ENCODE peak calls at places on chromosome 16, in five cellular contexts. A is A549, S is GM12878, Z is K562, K is HepG2. R is an unnamed sample.
A peak's percentile ranks its signal among the peaks of the same experiment; 100 is the strongest.

GRCh38 chr16:88815901-88816589 is 4.3 kb upstream of the APRT start:
- DNase-seq in A (peak; percentile 37), S (no peak), Z (no peak), K (peak; percentile 35), R (peak; percentile 63)

GRCh38 chr16:87207509-87207908 is 109.7 kb downstream of the C16orf95 start:
- DNase-seq in A (no peak), S (no peak), Z (no peak), K (no peak), R (no peak)

GRCh38 chr16:12272264-12272663 is 295.7 kb downstream of the SNX29 start:
- DNase-seq in A (no peak), S (no peak), Z (no peak), K (no peak), R (no peak)

GRCh38 chr16:23965137-23965733 is 129.5 kb downstream of the PRKCB start:
- DNase-seq in A (no peak), S (no peak), Z (no peak), K (no peak), R (no peak)

GRCh38 chr16:24700549-24701392 is 28.7 kb upstream of the TNRC6A start:
- DNase-seq in A (peak; percentile 89), S (no peak), Z (no peak), K (peak; percentile 60), R (peak; percentile 64)

GRCh38 chr16:10282367-10282766 is 100.1 kb upstream of the GRIN2A start:
- DNase-seq in A (no peak), S (no peak), Z (no peak), K (no peak), R (no peak)

GRCh38 chr16:24282129-24282528 is 26.0 kb downstream of the CACNG3 start:
- DNase-seq in A (no peak), S (no peak), Z (no peak), K (no peak), R (no peak)

GRCh38 chr16:57446530-57447141 is 549 bp downstream of the CIAPIN1 start:
- DNase-seq in A (peak; percentile 35), S (no peak), Z (peak; percentile 36), K (no peak), R (peak; percentile 56)

GRCh38 chr16:68074850-68075249 is 10.3 kb upstream of the NFATC3 start:
- DNase-seq in A (no peak), S (peak; percentile 95), Z (no peak), K (no peak), R (no peak)

GRCh38 chr16:58843675-58844074 is 109.6 kb upstream of the GOT2 start:
- DNase-seq in A (no peak), S (peak; percentile 12), Z (peak; percentile 15), K (peak; percentile 44), R (peak; percentile 52)

GRCh38 chr16:28538733-28539596 is at the start of gene NUPR1:
- DNase-seq in A (peak; percentile 63), S (no peak), Z (no peak), K (peak; percentile 89), R (no peak)

GRCh38 chr16:30092373-30093010 is 768 bp upstream of the TBX6 start:
- DNase-seq in A (peak; percentile 96), S (peak; percentile 93), Z (peak; percentile 79), K (peak; percentile 92), R (peak; percentile 94)

GRCh38 chr16:24036614-24037013 is 200.8 kb downstream of the PRKCB start:
- DNase-seq in A (peak; percentile 84), S (no peak), Z (peak; percentile 37), K (peak; percentile 46), R (peak; percentile 84)

GRCh38 chr16:49084628-49085390 is 196.8 kb downstream of the CBLN1 start:
- DNase-seq in A (no peak), S (no peak), Z (no peak), K (no peak), R (no peak)

GRCh38 chr16:65975049-65975708 is 391.3 kb upstream of the CDH5 start:
- DNase-seq in A (no peak), S (no peak), Z (peak; percentile 23), K (no peak), R (peak; percentile 8)

GRCh38 chr16:7805997-7806396 is 473.4 kb downstream of the RBFOX1 start:
- DNase-seq in A (no peak), S (no peak), Z (no peak), K (no peak), R (no peak)

GRCh38 chr16:30758988-30759461 is 2.8 kb downstream of the CFAP119 start:
- DNase-seq in A (no peak), S (no peak), Z (no peak), K (no peak), R (no peak)

GRCh38 chr16:88650749-88651275 is at the start of gene CYBA:
- DNase-seq in A (peak; percentile 87), S (peak; percentile 49), Z (peak; percentile 96), K (peak; percentile 83), R (peak; percentile 81)

GRCh38 chr16:84239910-84240309 is at the start of gene KCNG4:
- DNase-seq in A (no peak), S (no peak), Z (no peak), K (no peak), R (no peak)

GRCh38 chr16:54153240-54153934 is 133.2 kb downstream of the IRX3 start:
- DNase-seq in A (no peak), S (no peak), Z (no peak), K (no peak), R (no peak)

GRCh38 chr16:73483076-73483791 is 435.3 kb upstream of the ZFHX3 start:
- DNase-seq in A (no peak), S (no peak), Z (no peak), K (no peak), R (peak; percentile 91)

GRCh38 chr16:12497558-12497957 is 306.1 kb downstream of the CPPED1 start:
- DNase-seq in A (no peak), S (no peak), Z (no peak), K (no peak), R (no peak)

GRCh38 chr16:11768850-11769249 is 26.2 kb upstream of the TXNDC11 start:
- DNase-seq in A (no peak), S (peak; percentile 58), Z (no peak), K (no peak), R (no peak)

GRCh38 chr16:23148513-23149266 is 562 bp downstream of the USP31 start:
- DNase-seq in A (peak; percentile 35), S (no peak), Z (peak; percentile 67), K (peak; percentile 76), R (peak; percentile 57)

GRCh38 chr16:80197790-80198201 is 343.0 kb upstream of the DYNLRB2 start:
- DNase-seq in A (peak; percentile 36), S (no peak), Z (no peak), K (peak; percentile 79), R (no peak)
- TF ChIP-seq JUNB in A (peak; percentile 96), S (peak; percentile 49), Z (no peak), K (no peak), R (no peak)

GRCh38 chr16:4525634-4526277 is 12.8 kb downstream of the CDIP1 start:
- DNase-seq in A (no peak), S (no peak), Z (no peak), K (no peak), R (no peak)
- H3K27ac ChIP-seq in A (no peak overlapping the region), S (no peak overlapping the region), Z (no peak overlapping the region), K (no peak overlapping the region), R (no peak overlapping the region)

DNA sequence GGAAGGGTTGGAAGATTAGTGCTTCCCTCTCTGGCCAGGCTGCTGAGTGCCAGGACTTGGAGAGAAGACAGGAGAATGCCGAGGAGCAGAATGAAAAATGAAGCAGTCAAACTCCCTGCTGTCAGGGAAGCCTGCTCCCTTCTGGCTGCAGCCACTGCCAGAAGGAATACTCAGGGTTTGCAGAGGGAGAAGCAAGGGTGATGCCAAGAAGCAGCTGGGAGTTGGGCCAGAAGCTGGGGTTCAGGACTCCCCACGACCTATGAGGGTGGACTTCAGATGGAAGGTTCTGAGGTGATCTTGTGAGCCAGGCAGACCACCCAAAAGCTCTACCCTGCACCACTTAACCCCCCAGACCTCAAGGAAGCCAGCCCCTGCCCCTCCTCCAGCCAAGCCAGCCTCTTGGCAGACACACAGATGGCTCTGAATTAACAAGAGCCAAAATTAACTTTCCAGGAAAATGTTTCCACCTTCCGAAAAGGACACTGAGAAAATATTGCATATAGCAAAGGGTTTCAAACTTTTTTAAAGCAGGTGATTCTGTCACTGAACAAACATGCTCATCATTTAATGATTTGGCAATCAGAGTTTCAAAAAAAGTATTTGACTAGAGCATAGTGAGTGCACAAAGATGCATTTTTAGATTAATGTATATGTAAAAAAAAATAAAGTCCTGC is 126.0 kb upstream of the ERCC4 start:
- DNase-seq in A (no peak), S (no peak), Z (no peak), K (no peak), R (no peak)
- TF ChIP-seq JUNB in A (no peak), S (no peak), Z (no peak), K (no peak), R (no peak)

GRCh38 chr16:70753694-70754325 is 47.1 kb downstream of the VAC14 start:
- DNase-seq in A (no peak), S (no peak), Z (no peak), K (no peak), R (no peak)

GRCh38 chr16:70754371-70754770 is 46.6 kb downstream of the VAC14 start:
- DNase-seq in A (no peak), S (no peak), Z (no peak), K (no peak), R (no peak)

GRCh38 chr16:70754874-70755600 is 45.9 kb downstream of the VAC14 start:
- DNase-seq in A (no peak), S (no peak), Z (no peak), K (no peak), R (no peak)

GRCh38 chr16:70757183-70757582 is 43.8 kb downstream of the VAC14 start:
- DNase-seq in A (no peak), S (no peak), Z (no peak), K (no peak), R (no peak)

DNA sequence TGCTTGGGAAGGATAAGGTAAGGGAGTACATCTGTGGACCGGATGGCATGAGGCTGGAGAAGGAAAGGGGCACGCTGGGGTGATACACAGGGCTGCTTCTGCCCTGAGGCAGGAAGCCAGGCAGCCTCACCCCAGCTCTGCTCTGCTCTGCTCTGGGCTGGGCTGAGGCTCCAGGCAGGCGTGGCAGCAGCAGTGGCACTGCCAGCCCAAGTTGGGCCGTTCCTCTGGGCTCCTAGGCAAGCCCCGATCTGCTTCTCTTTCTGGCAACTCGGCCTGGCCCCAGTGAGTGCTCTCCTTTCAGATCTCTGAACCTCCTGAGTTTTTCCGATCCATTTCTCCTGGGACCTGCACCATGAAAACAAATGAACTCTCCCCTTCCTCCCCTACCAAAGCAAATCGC is 44.9 kb downstream of the VAC14 start:
- DNase-seq in A (no peak), S (no peak), Z (no peak), K (no peak), R (no peak)
- H3K27ac ChIP-seq in A (no peak overlapping the region), S (no peak overlapping the region), Z (no peak overlapping the region), K (no peak overlapping the region), R (no peak overlapping the region)

R was measured in GM23338.